ENCODE peak calls at places on chromosomes 2 and 18, in six cellular contexts. X, G, O, U, T and V are unnamed samples.

GRCh38 chr2:158845869-158846268 is 50.8 kb downstream of the DAPL1 start:
- DNase-seq in O (no peak), G (no peak), U (no peak), X (no peak), T (no peak), V (no peak)

GRCh38 chr2:86243950-86244733 is 44.9 kb downstream of the MRPL35 start:
- DNase-seq in X (no peak), O (no peak), G (no peak), T (no peak), U (peak), V (no peak)

GRCh38 chr2:172101707-172102158 is 967 bp downstream of the DLX2 start:
- DNase-seq in U (no peak), T (no peak), X (no peak), O (no peak), G (no peak), V (no peak)

GRCh38 chr18:36158261-36158867 is 28.7 kb downstream of the ELP2 start:
- DNase-seq in O (no peak), U (no peak), X (no peak), G (no peak), T (no peak), V (no peak)

GRCh38 chr18:47689386-47689785 is 241.1 kb downstream of the SMAD2 start:
- DNase-seq in O (no peak), T (no peak), G (no peak), U (no peak), X (no peak), V (no peak)

GRCh38 chr2:150319632-150320555 is 167.6 kb downstream of the RND3 start:
- DNase-seq in U (no peak), G (no peak), T (no peak), O (no peak), X (no peak), V (no peak)

GRCh38 chr2:111946294-111947114 is 48.1 kb downstream of the MERTK start:
- DNase-seq in U (no peak), X (peak), T (peak), O (no peak), G (no peak), V (no peak)

GRCh38 chr2:19933351-19933981 is 31.7 kb upstream of the TTC32 start:
- DNase-seq in U (no peak), O (no peak), T (no peak), G (peak), X (no peak), V (no peak)

GRCh38 chr2:1742680-1743395 is 1.5 kb downstream of the PXDN start:
- DNase-seq in G (no peak), X (peak), O (peak), T (peak), U (no peak), V (peak)

GRCh38 chr2:148231858-148232257 is 211.0 kb downstream of the MBD5 start:
- DNase-seq in G (no peak), X (no peak), U (no peak), T (no peak), O (no peak), V (no peak)

GRCh38 chr2:185676316-185676715 is 62.3 kb upstream of the FSIP2 start:
- DNase-seq in T (no peak), X (no peak), U (no peak), O (no peak), G (no peak), V (no peak)

GRCh38 chr2:185668710-185669109 is 69.9 kb upstream of the FSIP2 start:
- DNase-seq in O (no peak), U (no peak), G (no peak), X (no peak), T (no peak), V (no peak)

DNA sequence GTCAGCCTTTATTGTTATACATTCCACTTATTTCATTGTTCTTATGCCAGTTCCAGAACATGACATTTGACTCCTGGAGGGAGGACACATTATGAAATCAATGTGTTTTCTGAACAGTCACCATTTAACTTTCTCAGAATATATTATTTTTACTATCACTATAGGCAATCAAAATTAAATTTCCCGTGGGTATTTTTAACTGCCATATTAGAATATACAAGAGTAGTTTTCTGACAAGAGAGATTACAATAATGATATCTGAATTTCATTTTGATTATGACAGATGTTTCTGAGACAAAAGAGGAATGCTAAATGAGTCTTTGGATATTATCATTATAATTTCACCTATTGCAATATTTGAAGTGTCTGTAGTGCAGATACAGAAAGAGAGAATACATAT is 64.4 kb upstream of the FSIP2 start:
- DNase-seq in T (no peak), G (no peak), U (no peak), X (no peak), O (no peak), V (no peak)
- TF ChIP-seq EP300 in T (no peak), G (no peak), U (no peak), X (no peak), O (no peak), V (no peak)

DNA sequence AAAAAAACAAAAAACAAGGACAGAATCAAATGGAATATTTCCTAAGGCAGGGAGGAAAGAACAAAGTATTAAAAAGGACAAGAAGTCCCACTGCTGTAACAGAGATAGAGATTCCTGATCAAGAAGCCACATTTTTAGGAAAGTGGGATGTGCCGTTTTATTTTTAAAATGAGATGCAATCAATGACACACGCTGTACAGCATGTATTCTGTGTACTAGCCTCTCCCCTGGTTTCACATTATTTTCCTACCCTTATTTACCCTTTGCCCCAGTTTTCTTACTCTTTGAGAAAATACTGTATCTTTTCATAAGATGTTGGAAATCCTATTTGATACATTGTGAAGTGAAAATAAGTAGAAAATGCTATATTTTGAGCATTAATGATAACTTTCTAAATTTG is 45.8 kb downstream of the E2F6 start:
- DNase-seq in O (no peak), G (no peak), U (no peak), T (no peak), X (no peak), V (no peak)
- TF ChIP-seq POLR2AphosphoS5 in O (no peak), G (no peak), U (no peak), T (no peak), X (no peak), V (no peak)

GRCh38 chr2:156332452-156333273 is at the start of gene NR4A2:
- DNase-seq in G (no peak), T (peak), O (peak), U (peak), X (peak), V (peak)
- TF ChIP-seq EP300 in G (peak), T (no peak), O (no peak), U (no peak), X (no peak), V (peak)

DNA sequence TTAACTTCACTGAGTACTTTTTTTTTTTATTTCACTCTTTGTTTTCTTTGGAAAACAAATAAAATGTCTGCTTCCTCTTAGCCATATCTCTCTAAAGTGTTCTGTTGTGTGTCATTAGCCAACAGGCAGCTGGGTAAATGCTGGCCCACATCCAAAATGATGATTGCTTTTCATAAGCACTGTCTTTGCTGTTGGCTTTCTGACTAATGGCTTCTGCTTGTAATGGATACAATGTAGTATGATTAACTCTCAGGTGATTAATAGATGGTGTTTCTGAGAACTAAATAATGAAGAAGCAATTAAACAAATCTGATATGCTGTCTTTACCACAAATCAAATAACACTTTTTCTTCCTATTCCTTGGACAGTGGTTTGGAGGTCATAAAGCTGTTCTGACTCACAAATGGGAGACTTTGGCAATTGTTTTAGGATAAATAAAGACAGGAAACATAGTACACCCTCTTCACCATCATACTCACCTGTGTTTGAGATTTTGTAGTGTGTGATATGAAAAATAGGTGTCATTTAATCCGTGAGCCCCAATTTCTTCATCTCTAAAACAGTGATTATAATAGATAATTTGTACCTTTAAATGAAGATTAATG is 888.4 kb downstream of the TSN start:
- DNase-seq in G (no peak), U (no peak), O (no peak), X (no peak), T (no peak), V (no peak)
- TF ChIP-seq POLR2AphosphoS5 in G (no peak), U (no peak), O (no peak), X (no peak), T (no peak), V (no peak)

GRCh38 chr2:196927318-196928225 is 1.1 kb upstream of the PGAP1 start:
- DNase-seq in U (no peak), G (no peak), O (no peak), X (no peak), T (no peak), V (no peak)

GRCh38 chr2:196925768-196926561 is 542 bp downstream of the PGAP1 start:
- DNase-seq in X (peak), G (no peak), U (peak), O (peak), T (peak), V (peak)

GRCh38 chr2:196924051-196924450 is 2.5 kb downstream of the PGAP1 start:
- DNase-seq in T (no peak), X (no peak), U (no peak), O (no peak), G (no peak), V (no peak)

GRCh38 chr2:196925445-196925767 is 1.1 kb downstream of the PGAP1 start:
- DNase-seq in U (no peak), X (no peak), T (no peak), O (no peak), G (no peak), V (no peak)

GRCh38 chr2:196926562-196927317 is at the start of gene PGAP1:
- DNase-seq in X (peak), T (peak), O (peak), G (peak), U (peak), V (peak)
- TF ChIP-seq EP300 in X (no peak), T (no peak), O (no peak), G (no peak), U (no peak), V (no peak)

GRCh38 chr2:22020101-22020742 is 896.5 kb downstream of the TDRD15 start:
- DNase-seq in T (no peak), U (no peak), X (no peak), G (no peak), O (no peak), V (no peak)
- TF ChIP-seq POLR2AphosphoS5 in T (no peak), U (no peak), X (no peak), G (no peak), O (no peak), V (no peak)

GRCh38 chr2:66957198-66957597 is 439.9 kb upstream of the ETAA1 start:
- DNase-seq in X (no peak), O (no peak), U (no peak), T (no peak), G (no peak), V (no peak)
- TF ChIP-seq EP300 in X (no peak), O (no peak), U (no peak), T (no peak), G (no peak), V (peak)

GRCh38 chr18:78244779-78245178 is 734.8 kb upstream of the SALL3 start:
- DNase-seq in G (no peak), U (no peak), O (no peak), X (no peak), T (no peak), V (no peak)

GRCh38 chr18:78246588-78246987 is 733.0 kb upstream of the SALL3 start:
- DNase-seq in X (no peak), T (no peak), O (no peak), U (no peak), G (no peak), V (no peak)

GRCh38 chr18:78246041-78246440 is 733.6 kb upstream of the SALL3 start:
- DNase-seq in X (no peak), O (no peak), T (no peak), U (no peak), G (no peak), V (no peak)

GRCh38 chr18:78242796-78243195 is 736.8 kb upstream of the SALL3 start:
- DNase-seq in O (no peak), T (no peak), X (no peak), G (no peak), U (no peak), V (no peak)

DNA sequence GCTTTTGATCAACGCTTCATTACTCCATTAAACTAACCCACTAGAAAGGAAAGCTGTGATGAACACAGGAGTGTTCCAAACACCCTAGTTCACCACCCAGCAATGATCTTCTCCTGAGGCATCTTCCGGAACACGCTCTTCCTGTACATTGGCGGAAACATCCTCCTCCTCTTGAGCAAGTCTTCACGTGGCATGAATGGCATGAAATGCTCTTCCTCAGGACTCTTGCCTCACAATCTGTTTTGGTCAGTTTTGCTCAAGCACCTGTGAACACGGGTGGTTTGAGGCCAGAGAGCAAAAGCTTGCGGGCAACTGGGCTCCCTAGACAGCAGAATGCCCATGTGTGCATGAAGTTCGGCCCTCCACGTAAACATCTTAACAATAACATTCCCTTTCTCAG is 734.2 kb upstream of the SALL3 start:
- DNase-seq in G (no peak), U (no peak), O (no peak), X (no peak), T (no peak), V (no peak)
- TF ChIP-seq POLR2AphosphoS5 in G (no peak), U (no peak), O (no peak), X (no peak), T (no peak), V (no peak)

GRCh38 chr2:152508446-152508845 is 173.5 kb downstream of the FMNL2 start:
- DNase-seq in U (no peak), G (no peak), O (no peak), T (no peak), X (no peak), V (no peak)
- TF ChIP-seq EP300 in U (no peak), G (no peak), O (no peak), T (no peak), X (no peak), V (no peak)

GRCh38 chr18:77008576-77009315 is 123.8 kb downstream of the MBP start:
- DNase-seq in U (no peak), X (no peak), O (no peak), T (no peak), G (no peak), V (peak)
- TF ChIP-seq POLR2AphosphoS5 in U (no peak), X (no peak), O (no peak), T (no peak), G (no peak), V (no peak)